ENCODE peak calls at places on chromosomes 7 and 10, in ten cellular contexts. A is GM23338, X is GM23248, W is Karpas-422, Z is PC-9, P is HCT116, B is hepatocyte, C is OCI-LY7, N is MM.1S, Q is SK-N-SH. D is an unnamed sample. For H3K9me2, the result is how much of the 10 kb centered on the place peaks cover.

GRCh38 chr10:100774223-100774622 is 28.8 kb downstream of the PAX2 start:
- DNase-seq in A (no peak), Z (no peak), X (no peak), Q (no peak), N (no peak), P (no peak), B (no peak), W (no peak), C (no peak), D (no peak)

GRCh38 chr7:152711444-152711944 is 35.6 kb upstream of the XRCC2 start:
- DNase-seq in P (no peak), X (no peak), B (no peak), N (no peak), Z (peak), Q (no peak), C (no peak), A (no peak), W (no peak), D (peak)

GRCh38 chr10:70192325-70192966 is 22.1 kb upstream of the SAR1A start:
- DNase-seq in N (no peak), Z (no peak), X (peak), C (no peak), A (no peak), B (no peak), P (no peak), Q (no peak), W (no peak), D (no peak)

GRCh38 chr10:110175406-110175805 is 32.0 kb upstream of the MXI1 start:
- DNase-seq in A (no peak), N (no peak), B (no peak), Z (no peak), W (no peak), C (no peak), Q (no peak), X (peak), P (no peak), D (peak)

GRCh38 chr10:121734517-121735137 is 136.4 kb upstream of the FGFR2 start:
- DNase-seq in X (peak), P (peak), A (peak), W (peak), B (peak), N (peak), C (peak), Z (no peak), Q (peak), D (peak)

GRCh38 chr7:33888206-33888605 is 17.1 kb upstream of the BMPER start:
- DNase-seq in Z (no peak), N (no peak), Q (no peak), C (no peak), W (no peak), A (peak), B (no peak), X (no peak), P (no peak), D (peak)

GRCh38 chr7:35831208-35831607 is 30.4 kb downstream of the SEPTIN7 start:
- DNase-seq in C (no peak), A (no peak), P (no peak), W (no peak), B (no peak), Q (no peak), X (peak), Z (no peak), N (no peak), D (no peak)

GRCh38 chr7:30887464-30887872 is 24.2 kb upstream of the AQP1 start:
- DNase-seq in P (no peak), A (no peak), Z (peak), W (no peak), N (no peak), B (no peak), C (no peak), X (no peak), Q (no peak), D (no peak)

GRCh38 chr10:114405011-114405350 is 679 bp upstream of the AFAP1L2 start:
- DNase-seq in Q (no peak), C (no peak), X (no peak), Z (peak), W (no peak), N (no peak), A (no peak), B (no peak), P (no peak), D (no peak)

GRCh38 chr10:96998329-96998888 is 166.3 kb downstream of the LCOR start:
- DNase-seq in P (no peak), N (no peak), C (no peak), Q (no peak), W (no peak), A (no peak), B (peak), X (peak), Z (no peak), D (peak)

GRCh38 chr7:133481676-133482075 is 228.8 kb downstream of the EXOC4 start:
- DNase-seq in X (peak), N (no peak), P (no peak), B (peak), C (no peak), A (no peak), Q (no peak), W (no peak), Z (no peak), D (peak)

GRCh38 chr7:158847451-158847866 is 8.9 kb upstream of the DYNC2I1 start:
- DNase-seq in N (no peak), P (no peak), Z (no peak), Q (no peak), C (no peak), W (no peak), B (no peak), X (peak), A (no peak), D (no peak)

GRCh38 chr10:88624840-88625239 is 38.3 kb downstream of the LIPJ start:
- DNase-seq in W (no peak), X (no peak), B (no peak), Q (no peak), N (no peak), A (no peak), P (no peak), Z (no peak), C (no peak), D (no peak)
- H3K9me2 ChIP-seq in W (under half), X (under half), B (under half), Q (under half), N (under half), A (under half), P (under half), Z (under half), C (under half), D (under half)

DNA sequence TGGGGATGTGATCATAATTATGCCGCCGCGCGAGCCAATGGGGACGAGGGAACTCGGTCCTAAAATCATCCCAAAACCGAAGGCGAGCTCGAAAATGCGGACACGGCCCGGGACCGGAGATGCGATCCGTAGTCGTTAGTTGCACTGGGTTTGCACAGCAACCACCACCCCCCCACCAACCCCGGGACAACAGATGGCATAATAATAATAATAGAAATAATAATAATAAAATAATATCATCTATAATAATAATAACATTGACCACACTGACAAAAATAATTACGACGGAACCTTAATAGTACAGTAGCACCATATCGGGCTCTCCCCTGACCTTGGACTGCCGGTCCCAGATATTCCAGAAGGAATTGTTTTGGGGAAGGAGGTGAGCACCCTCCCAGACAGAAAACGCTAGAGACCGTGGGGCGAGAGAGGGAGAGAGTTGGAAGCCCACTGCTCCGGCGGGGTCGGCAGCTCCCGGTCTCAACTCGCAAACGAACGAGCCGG is 1.1 kb upstream of the EMX2 start:
- DNase-seq in Q (no peak), N (no peak), Z (no peak), C (no peak), B (no peak), P (no peak), W (no peak), X (peak), A (peak), D (no peak)
- H3K9me2 ChIP-seq in Q (under half), N (under half), Z (under half), C (under half), B (under half), P (under half), W (under half), X (under half), A (under half), D (under half)

DNA sequence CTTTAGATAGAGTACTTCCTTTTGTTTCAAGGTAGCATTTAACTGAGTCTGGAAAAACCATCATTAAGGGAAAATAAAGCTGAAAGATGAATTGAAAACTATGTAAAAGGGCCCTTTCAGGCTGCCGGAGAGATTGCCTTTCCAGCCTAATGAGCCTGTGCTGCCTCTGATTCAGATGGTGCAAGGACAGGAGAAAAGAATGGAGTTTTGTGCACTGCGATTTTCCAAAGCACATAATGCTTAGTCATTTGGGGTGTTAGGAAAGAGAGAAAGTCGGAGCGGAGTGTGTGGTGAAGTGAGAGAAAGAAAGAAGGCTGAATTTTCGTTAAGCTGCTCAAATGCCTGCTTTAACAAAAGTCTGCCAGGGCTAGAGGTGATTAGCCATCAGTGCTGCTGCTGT is 259.7 kb downstream of the PAXIP1 start:
- DNase-seq in Z (no peak), B (no peak), Q (no peak), X (no peak), N (no peak), W (no peak), A (no peak), C (no peak), P (no peak), D (no peak)
- H3K9me2 ChIP-seq in Z (under half), B (under half), Q (under half), X (under half), N (under half), W (under half), A (under half), C (under half), P (under half), D (under half)

GRCh38 chr10:93462371-93462770 is 19.8 kb downstream of the MYOF start:
- DNase-seq in Z (no peak), N (no peak), X (peak), P (no peak), B (no peak), A (no peak), W (no peak), Q (no peak), C (no peak), D (no peak)

GRCh38 chr10:93461807-93462178 is 20.3 kb downstream of the MYOF start:
- DNase-seq in P (peak), C (peak), N (no peak), Z (no peak), X (peak), B (no peak), Q (no peak), A (no peak), W (no peak), D (peak)

GRCh38 chr10:93461124-93461806 is 20.9 kb downstream of the MYOF start:
- DNase-seq in Z (no peak), W (no peak), P (no peak), B (no peak), X (peak), N (no peak), A (no peak), C (peak), Q (no peak), D (peak)

GRCh38 chr10:93463723-93464511 is 18.2 kb downstream of the MYOF start:
- DNase-seq in X (peak), N (no peak), W (no peak), A (no peak), C (no peak), Z (no peak), B (no peak), Q (no peak), P (no peak), D (no peak)

GRCh38 chr10:93462881-93463280 is 19.3 kb downstream of the MYOF start:
- DNase-seq in Q (no peak), W (no peak), A (no peak), N (no peak), B (no peak), Z (no peak), P (no peak), C (peak), X (peak), D (peak)
- H3K9me2 ChIP-seq in Q (under half), W (under half), A (under half), N (under half), B (under half), Z (under half), P (under half), C (under half), X (under half), D (under half)

DNA sequence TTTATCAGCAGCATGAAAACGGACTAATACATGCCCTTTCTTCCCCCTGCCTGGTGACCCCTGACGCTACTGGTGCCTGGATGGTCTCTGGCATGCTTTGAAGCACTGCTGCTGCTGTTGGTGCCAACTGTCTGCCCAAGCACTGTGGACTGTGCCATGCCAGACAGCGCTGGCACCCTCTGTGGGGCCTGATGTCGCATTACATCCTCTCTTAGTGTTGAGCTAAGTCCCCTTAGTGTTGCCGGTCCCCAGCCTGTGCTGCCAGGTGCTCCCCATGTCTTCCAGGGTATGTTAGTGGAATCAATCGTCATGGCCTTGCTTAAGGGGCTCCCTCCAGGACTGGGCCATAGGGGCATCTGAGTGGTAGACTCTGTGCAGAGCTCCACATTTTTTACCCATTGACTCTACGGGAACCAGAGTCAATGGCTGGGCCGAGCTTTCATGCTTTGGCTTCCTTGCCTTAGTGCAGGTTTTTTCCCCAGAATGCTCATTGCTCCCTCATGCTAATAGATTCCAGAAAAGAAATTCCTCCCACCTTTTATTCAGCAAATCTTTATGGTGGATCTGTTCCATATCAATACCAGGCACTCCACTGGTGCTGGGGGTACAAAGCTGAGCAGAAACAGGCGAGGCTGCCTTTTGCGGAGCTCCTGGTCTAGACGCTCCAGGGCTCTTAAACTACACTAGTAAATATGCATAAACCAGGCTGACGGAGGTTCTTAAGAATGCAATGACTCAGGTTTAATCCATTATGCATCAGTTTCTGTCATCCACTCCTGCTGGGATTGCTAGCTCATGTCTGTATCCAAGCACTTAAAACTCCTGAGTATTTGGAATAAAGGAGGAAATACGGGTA is 21.8 kb upstream of the MRC1 start:
- DNase-seq in A (peak), B (peak), Z (peak), P (peak), N (no peak), C (no peak), X (peak), W (no peak), Q (no peak), D (peak)
- H3K9me2 ChIP-seq in A (under half), B (under half), Z (under half), P (under half), N (under half), C (under half), X (under half), W (under half), Q (under half), D (under half)

DNA sequence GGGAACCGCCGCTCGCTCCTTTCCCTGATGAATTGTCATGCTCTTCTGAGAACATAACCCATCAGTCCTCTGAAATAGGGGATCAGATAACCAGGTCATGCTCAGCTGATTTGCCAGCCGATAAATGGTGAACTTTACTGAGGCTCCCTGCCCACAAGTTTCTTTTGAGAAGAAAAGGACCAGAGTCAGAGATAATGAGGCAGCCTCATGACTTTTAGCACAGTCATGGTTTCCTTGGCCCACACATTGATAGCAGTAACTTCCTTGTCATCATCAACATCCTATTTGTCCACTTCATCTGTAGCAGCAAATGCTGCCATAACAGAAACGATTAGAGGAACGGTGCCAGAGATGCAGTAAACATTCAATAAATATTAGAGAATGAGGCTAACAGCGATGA is 509.0 kb downstream of the GATA3 start:
- DNase-seq in W (no peak), Q (no peak), C (no peak), P (no peak), B (no peak), A (no peak), X (no peak), N (no peak), Z (no peak), D (no peak)
- H3K9me2 ChIP-seq in W (under half), Q (under half), C (under half), P (under half), B (under half), A (under half), X (under half), N (under half), Z (under half), D (under half)